ENCODE peak calls at places on chromosomes 13 and 19, in eight cellular contexts. I is brain microvascular endothelial cell, U is breast epithelium, H is neural progenitor cell, W is T-helper 1 cell, V is NCI-H510A, C is pulmonary artery endothelial cell, Q is dorsolateral prefrontal cortex. F is an unnamed sample.

GRCh38 chr13:44870456-44870929 is 118.8 kb downstream of the NUFIP1 start:
- DNase-seq in Q (no peak), I (no peak), V (no peak), C (no peak), U (no peak), W (no peak), H (no peak), F (no peak)

GRCh38 chr13:32330438-32330837 is 15.1 kb downstream of the BRCA2 start:
- DNase-seq in U (no peak), V (no peak), I (peak), H (no peak), C (no peak), Q (no peak), W (no peak), F (no peak)

GRCh38 chr13:99290890-99291289 is 16.3 kb downstream of the GPR183 start:
- DNase-seq in W (peak), U (no peak), I (no peak), H (no peak), C (no peak), V (no peak), Q (no peak), F (no peak)

GRCh38 chr19:18287836-18288772 is 6.7 kb upstream of the JUND start:
- DNase-seq in H (peak), Q (no peak), V (no peak), C (no peak), I (no peak), W (no peak), U (no peak), F (peak)

GRCh38 chr13:30340367-30341184 is 33.2 kb upstream of the KATNAL1 start:
- DNase-seq in U (no peak), I (peak), W (no peak), C (no peak), H (no peak), V (no peak), Q (no peak), F (no peak)

GRCh38 chr19:44752816-44753618 is 4.5 kb downstream of the BCL3 start:
- DNase-seq in I (peak), V (peak), H (peak), Q (peak), C (peak), U (peak), W (peak), F (peak)

GRCh38 chr19:18176367-18177310 is 3.0 kb downstream of the IFI30 start:
- DNase-seq in I (no peak), V (no peak), W (no peak), C (no peak), Q (no peak), H (no peak), U (no peak), F (peak)

GRCh38 chr19:459724-460511 is 915 bp downstream of the SHC2 start:
- DNase-seq in V (peak), I (no peak), W (no peak), Q (peak), H (peak), U (peak), C (no peak), F (peak)

GRCh38 chr13:83024226-83024625 is 858.0 kb downstream of the SLITRK1 start:
- DNase-seq in I (no peak), V (no peak), H (no peak), Q (no peak), W (no peak), C (no peak), U (no peak), F (no peak)

GRCh38 chr13:93108111-93108581 is 118.5 kb upstream of the GPC6 start:
- DNase-seq in W (no peak), V (no peak), U (no peak), Q (no peak), H (no peak), C (no peak), I (no peak), F (no peak)

GRCh38 chr13:67299731-67300130 is 69.6 kb upstream of the PCDH9 start:
- DNase-seq in W (no peak), V (no peak), I (peak), H (no peak), U (no peak), C (no peak), Q (no peak), F (no peak)

GRCh38 chr13:53191091-53191490 is 162.5 kb downstream of the OLFM4 start:
- DNase-seq in H (peak), I (no peak), C (no peak), Q (no peak), U (no peak), W (no peak), V (no peak), F (peak)

GRCh38 chr13:111940892-111941291 is 126.1 kb upstream of the SOX1 start:
- DNase-seq in Q (no peak), U (no peak), I (no peak), V (no peak), H (no peak), W (no peak), C (no peak), F (no peak)

GRCh38 chr13:43425234-43425633 is 361.5 kb downstream of the ENOX1 start:
- DNase-seq in I (no peak), Q (no peak), U (no peak), H (no peak), W (no peak), C (no peak), V (no peak), F (peak)

GRCh38 chr13:50801087-50801931 is 42.2 kb downstream of the DLEU7 start:
- DNase-seq in W (peak), C (peak), Q (peak), V (peak), I (peak), H (peak), U (no peak), F (peak)

GRCh38 chr19:19338082-19338481 is 17.5 kb downstream of the MAU2 start:
- DNase-seq in W (no peak), I (no peak), H (no peak), Q (no peak), U (no peak), V (no peak), C (no peak), F (no peak)

GRCh38 chr13:62933809-62934208 is 1518.2 kb upstream of the PCDH20 start:
- DNase-seq in V (no peak), H (peak), W (no peak), C (no peak), Q (no peak), U (no peak), I (no peak), F (no peak)

F was measured in H7.